ENCODE peak calls at places on chromosomes 1 and 21, in six cellular contexts. J, O, X, G, R and K are unnamed samples.

GRCh38 chr1:27521336-27522147 is 31.6 kb upstream of the WASF2 start:
- DNase-seq in G (no peak), R (no peak), J (no peak), O (no peak), X (no peak), K (peak)

GRCh38 chr1:41395599-41395956 is 34.3 kb downstream of the FOXO6 start:
- DNase-seq in R (no peak), X (no peak), G (no peak), O (no peak), J (no peak), K (no peak)

GRCh38 chr1:205927676-205928075 is 15.6 kb downstream of the SLC26A9 start:
- DNase-seq in O (no peak), R (no peak), G (no peak), J (no peak), X (no peak), K (peak)

GRCh38 chr1:228017356-228018124 is 10.7 kb downstream of the WNT3A start:
- DNase-seq in G (no peak), X (no peak), J (no peak), O (no peak), R (no peak), K (no peak)

GRCh38 chr1:212255705-212256307 is 29.4 kb upstream of the PPP2R5A start:
- DNase-seq in G (no peak), X (peak), J (no peak), R (no peak), O (no peak), K (no peak)

GRCh38 chr1:20555025-20555757 is 2.8 kb downstream of the FAM43B start:
- DNase-seq in O (peak), G (peak), J (no peak), X (no peak), R (no peak), K (peak)

GRCh38 chr1:214224605-214225354 is 56.2 kb upstream of the SMYD2 start:
- DNase-seq in X (peak), O (peak), G (peak), J (no peak), R (no peak), K (peak)

GRCh38 chr1:229714964-229715603 is 89.0 kb downstream of the URB2 start:
- DNase-seq in O (no peak), J (peak), X (no peak), G (peak), R (peak), K (no peak)

GRCh38 chr1:171422489-171422888 is 62.8 kb upstream of the PRRC2C start:
- DNase-seq in R (no peak), O (peak), X (peak), J (no peak), G (peak), K (no peak)

GRCh38 chr1:226798427-226799411 is 59.6 kb upstream of the ITPKB start:
- DNase-seq in R (no peak), X (no peak), O (no peak), G (no peak), J (no peak), K (no peak)

GRCh38 chr1:62235576-62235975 is 40.9 kb downstream of the L1TD1 start:
- DNase-seq in O (no peak), R (no peak), G (no peak), J (no peak), X (no peak), K (no peak)

GRCh38 chr1:144101397-144102050 is 129.7 kb upstream of the FAM72C start:
- DNase-seq in J (no peak), X (no peak), G (no peak), O (no peak), R (peak), K (no peak)

GRCh38 chr1:53343831-53344668 is 16.2 kb upstream of the LRP8 start:
- DNase-seq in R (no peak), J (no peak), G (peak), O (no peak), X (no peak), K (peak)

GRCh38 chr1:226658538-226659125 is 80.5 kb downstream of the ITPKB start:
- DNase-seq in G (no peak), R (no peak), J (no peak), O (no peak), X (no peak), K (no peak)

GRCh38 chr21:37460196-37460595 is 93.6 kb downstream of the DYRK1A start:
- DNase-seq in X (no peak), R (peak), O (no peak), G (no peak), J (no peak), K (no peak)

GRCh38 chr1:10508511-10508951 is 33.8 kb downstream of the PEX14 start:
- DNase-seq in X (no peak), R (no peak), G (peak), O (peak), J (no peak), K (no peak)

GRCh38 chr1:93874025-93874651 is 4.9 kb downstream of the DNTTIP2 start:
- DNase-seq in G (peak), R (peak), J (no peak), O (no peak), X (peak), K (peak)

GRCh38 chr1:61181016-61181560 is 98.7 kb downstream of the NFIA start:
- DNase-seq in O (no peak), J (no peak), R (no peak), G (no peak), X (no peak), K (no peak)

GRCh38 chr1:111750856-111751255 is 4.8 kb upstream of the DDX20 start:
- DNase-seq in G (no peak), O (no peak), J (no peak), R (no peak), X (no peak), K (peak)

GRCh38 chr1:161720956-161721737 is at the start of gene FCRLB:
- DNase-seq in G (no peak), X (no peak), J (no peak), R (no peak), O (no peak), K (no peak)

GRCh38 chr1:159918041-159918917 is 7.0 kb downstream of the TAGLN2 start:
- DNase-seq in X (peak), G (peak), J (no peak), R (no peak), O (no peak), K (peak)

GRCh38 chr1:204320413-204320812 is 39.3 kb downstream of the PLEKHA6 start:
- DNase-seq in O (peak), R (peak), G (peak), X (peak), J (no peak), K (peak)

GRCh38 chr1:196440711-196441110 is 167.5 kb downstream of the KCNT2 start:
- DNase-seq in J (no peak), X (no peak), G (no peak), R (no peak), O (no peak), K (no peak)

GRCh38 chr1:211198880-211199279 is 60.3 kb upstream of the RCOR3 start:
- DNase-seq in O (no peak), G (no peak), R (no peak), X (no peak), J (no peak), K (no peak)

GRCh38 chr1:213987422-213987875 is 324 bp upstream of the PROX1 start:
- DNase-seq in X (no peak), G (no peak), J (no peak), R (no peak), O (no peak), K (no peak)

GRCh38 chr1:91706140-91706957 is 179.6 kb downstream of the TGFBR3 start:
- DNase-seq in G (no peak), R (no peak), X (no peak), O (no peak), J (no peak), K (no peak)

GRCh38 chr1:104706631-104707147 is 957.0 kb downstream of the AMY1C start:
- DNase-seq in X (no peak), R (peak), G (no peak), J (no peak), O (no peak), K (no peak)

GRCh38 chr1:245026252-245026651 is 128.5 kb upstream of the KIF26B start:
- DNase-seq in X (no peak), O (no peak), J (no peak), R (no peak), G (no peak), K (no peak)

GRCh38 chr1:230175839-230176238 is 108.8 kb downstream of the GALNT2 start:
- DNase-seq in O (no peak), R (no peak), J (no peak), X (no peak), G (no peak), K (no peak)

GRCh38 chr21:43287111-43287973 is 118.5 kb downstream of the CRYAA start:
- DNase-seq in G (no peak), X (no peak), J (no peak), R (no peak), O (no peak), K (peak)

GRCh38 chr1:25743164-25744139 is 56.5 kb upstream of the SELENON start:
- DNase-seq in O (peak), J (no peak), G (peak), R (no peak), X (peak), K (peak)

GRCh38 chr1:84754376-84754672 is 64.1 kb upstream of the SSX2IP start:
- DNase-seq in G (no peak), R (no peak), O (no peak), J (no peak), X (no peak), K (no peak)

GRCh38 chr1:169090900-169091311 is 15.6 kb upstream of the ATP1B1 start:
- DNase-seq in J (no peak), R (no peak), X (no peak), G (no peak), O (no peak), K (no peak)

GRCh38 chr1:212710566-212710965 is 10.9 kb upstream of the BATF3 start:
- DNase-seq in R (no peak), O (no peak), G (no peak), J (no peak), X (no peak), K (no peak)

GRCh38 chr21:29135481-29135880 is 5.0 kb downstream of the MAP3K7CL start:
- DNase-seq in G (no peak), R (no peak), X (no peak), O (no peak), J (no peak), K (no peak)

GRCh38 chr1:9827558-9828185 is 3.9 kb upstream of the CLSTN1 start:
- DNase-seq in J (no peak), R (no peak), G (no peak), X (peak), O (no peak), K (peak)

GRCh38 chr1:33464552-33464951 is 7.9 kb upstream of the ZSCAN20 start:
- DNase-seq in O (no peak), G (no peak), R (no peak), X (no peak), J (no peak), K (no peak)

GRCh38 chr1:33456302-33456886 is 16.1 kb upstream of the ZSCAN20 start:
- DNase-seq in X (no peak), R (no peak), J (no peak), G (peak), O (no peak), K (no peak)

GRCh38 chr1:33462449-33463164 is 9.8 kb upstream of the ZSCAN20 start:
- DNase-seq in R (no peak), G (no peak), X (no peak), O (no peak), J (no peak), K (peak)

GRCh38 chr1:33459766-33460543 is 12.5 kb upstream of the ZSCAN20 start:
- DNase-seq in G (peak), O (peak), R (no peak), X (peak), J (no peak), K (peak)

DNA sequence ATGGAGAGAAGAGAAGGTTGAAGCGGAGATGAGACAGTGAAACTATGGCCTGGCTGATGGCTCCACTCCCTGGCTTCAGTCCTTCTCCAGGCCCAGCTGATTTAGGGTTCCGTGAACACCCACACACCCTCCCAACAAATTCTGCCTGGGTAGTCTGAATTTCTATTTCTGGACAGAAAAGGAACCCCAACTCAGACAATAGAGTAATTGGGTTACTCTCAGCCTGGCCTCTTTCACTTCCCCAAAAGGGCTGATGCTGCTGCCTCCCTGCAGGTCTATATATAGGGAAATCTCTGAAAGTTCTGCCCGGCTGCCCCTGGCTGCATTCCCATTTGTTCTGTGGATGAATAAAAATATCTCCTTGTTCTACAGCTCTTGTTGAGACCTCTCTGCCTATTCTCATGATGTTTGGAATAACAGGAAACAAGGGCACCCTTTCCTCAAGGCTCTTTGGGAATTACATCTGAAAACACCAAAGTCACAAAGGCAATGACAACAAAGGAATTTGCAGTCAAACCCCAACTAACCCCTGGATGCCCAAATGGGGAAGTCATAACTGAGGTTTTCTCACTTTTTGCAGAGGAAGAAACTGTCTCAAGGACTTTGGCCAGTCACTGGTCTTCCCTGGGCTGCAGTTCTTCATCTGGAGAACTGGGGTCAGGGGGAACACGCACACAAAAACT is 11.4 kb upstream of the ZSCAN20 start:
- DNase-seq in O (no peak), R (no peak), G (no peak), X (no peak), J (no peak), K (no peak)
- H3K4me3 ChIP-seq in O (no peak), R (no peak), G (no peak), X (no peak), J (no peak), K (no peak)

DNA sequence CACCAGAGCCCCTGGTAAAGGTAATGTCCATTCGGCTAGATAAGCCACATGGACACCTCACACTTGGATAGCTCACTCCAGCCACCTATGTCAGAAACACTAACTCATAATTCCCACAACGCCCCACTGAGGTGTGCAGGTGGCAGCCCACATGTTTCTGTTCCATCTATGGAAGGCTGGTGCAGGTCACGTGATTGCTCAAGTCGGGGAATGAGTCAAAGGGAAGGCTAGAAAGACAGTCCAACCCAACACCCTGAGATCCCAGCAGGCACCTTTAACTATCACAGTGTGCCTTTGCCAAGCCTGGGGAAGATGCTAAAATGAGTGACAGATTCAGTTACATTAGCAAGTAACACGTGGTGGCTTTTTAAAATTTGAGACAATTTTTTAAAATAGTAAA is 45.3 kb upstream of the KCNE1 start:
- DNase-seq in R (no peak), X (no peak), G (no peak), J (no peak), O (no peak), K (no peak)
- H3K27ac ChIP-seq in R (no peak), X (no peak), G (no peak), J (no peak), O (no peak), K (no peak)

GRCh38 chr1:51509773-51510172 is 9.3 kb downstream of the EPS15 start:
- DNase-seq in O (no peak), R (no peak), J (no peak), G (no peak), X (no peak), K (no peak)
- H3K4me2 ChIP-seq in O (no peak), R (peak), J (no peak), G (no peak), X (no peak), K (no peak)

GRCh38 chr1:222931018-222931417 is 116.2 kb downstream of the DISP1 start:
- DNase-seq in G (peak), O (peak), R (no peak), J (no peak), X (no peak), K (no peak)

GRCh38 chr1:222924140-222924706 is 109.4 kb downstream of the DISP1 start:
- DNase-seq in G (peak), R (no peak), X (no peak), O (no peak), J (no peak), K (no peak)

GRCh38 chr1:222930097-222930496 is 115.3 kb downstream of the DISP1 start:
- DNase-seq in J (no peak), G (no peak), O (no peak), R (no peak), X (no peak), K (no peak)

GRCh38 chr1:222926566-222926965 is 111.7 kb downstream of the DISP1 start:
- DNase-seq in G (peak), J (no peak), R (no peak), O (peak), X (peak), K (peak)

DNA sequence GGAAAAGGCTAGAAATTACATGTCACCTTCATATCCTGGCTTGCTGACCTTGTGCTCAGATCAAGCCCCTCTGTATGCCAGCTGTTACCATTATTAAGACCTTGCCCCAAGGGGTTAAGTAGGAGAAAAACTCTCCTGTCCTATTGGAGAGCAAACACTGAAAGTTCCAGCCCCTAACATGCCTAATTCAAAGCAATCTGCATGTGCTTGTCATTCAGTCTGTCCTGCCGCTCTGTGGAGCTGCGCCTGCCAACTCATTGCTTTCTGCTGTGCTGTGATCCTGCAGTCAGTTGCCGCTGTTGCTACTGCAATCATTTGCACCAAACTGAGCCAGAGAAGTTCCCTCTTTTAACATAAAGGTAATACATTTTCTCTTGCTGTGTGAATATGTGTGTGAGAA is 113.4 kb downstream of the DISP1 start:
- DNase-seq in X (peak), J (no peak), R (peak), G (peak), O (peak), K (no peak)
- H3K4me3 ChIP-seq in X (no peak), J (no peak), R (no peak), G (no peak), O (no peak), K (no peak)

GRCh38 chr1:109714661-109715372 is 2.8 kb downstream of the GSTM5 start:
- DNase-seq in J (no peak), X (no peak), G (no peak), R (no peak), O (no peak), K (no peak)

GRCh38 chr1:109716121-109716520 is 4.1 kb downstream of the GSTM5 start:
- DNase-seq in G (no peak), O (no peak), X (no peak), R (no peak), J (no peak), K (no peak)

GRCh38 chr1:109713636-109714035 is 1.6 kb downstream of the GSTM5 start:
- DNase-seq in O (no peak), R (no peak), G (no peak), X (no peak), J (no peak), K (peak)

GRCh38 chr1:109716570-109717090 is 4.6 kb downstream of the GSTM5 start:
- DNase-seq in J (no peak), X (no peak), R (no peak), G (no peak), O (no peak), K (no peak)

GRCh38 chr1:109712321-109712864 is 342 bp downstream of the GSTM5 start:
- DNase-seq in O (no peak), X (no peak), R (no peak), G (no peak), J (no peak), K (no peak)
- H3K27ac ChIP-seq in O (no peak), X (no peak), R (no peak), G (no peak), J (no peak), K (no peak)